ENCODE peak calls at places on chromosome 16, in four cellular contexts. L is stomach, W is sigmoid colon, J is GM12878. G is an unnamed sample.

GRCh38 chr16:15888072-15888976 is at the start of gene CEP20:
- DNase-seq in L (peak), W (peak), J (peak), G (peak)

GRCh38 chr16:61024180-61024900 is 1011.9 kb downstream of the CDH8 start:
- DNase-seq in J (no peak), W (no peak), L (no peak), G (no peak)

GRCh38 chr16:69397821-69398521 is 12.2 kb upstream of the TERF2 start:
- DNase-seq in W (no peak), L (no peak), J (peak), G (no peak)

GRCh38 chr16:2857451-2858244 is at the start of gene PRSS22:
- DNase-seq in L (peak), W (no peak), J (no peak), G (peak)

GRCh38 chr16:27515874-27516353 is 33.8 kb downstream of the GTF3C1 start:
- DNase-seq in L (peak), J (no peak), W (no peak), G (no peak)

GRCh38 chr16:16083421-16084156 is 134.2 kb downstream of the ABCC1 start:
- DNase-seq in W (no peak), L (no peak), J (no peak), G (no peak)

GRCh38 chr16:72978212-72978611 is 69.7 kb downstream of the ZFHX3 start:
- DNase-seq in L (no peak), W (no peak), J (no peak), G (no peak)

GRCh38 chr16:76389126-76389525 is 111.9 kb downstream of the CNTNAP4 start:
- DNase-seq in L (no peak), W (no peak), J (no peak), G (no peak)

GRCh38 chr16:62225675-62226074 is 189.4 kb upstream of the CDH8 start:
- DNase-seq in J (peak), W (no peak), L (peak), G (peak)

GRCh38 chr16:77373726-77374125 is 61.1 kb downstream of the ADAMTS18 start:
- DNase-seq in W (no peak), J (no peak), L (no peak), G (no peak)

GRCh38 chr16:22353188-22353919 is 21.1 kb downstream of the CDR2 start:
- DNase-seq in J (peak), L (no peak), W (no peak), G (peak)

GRCh38 chr16:11725457-11725856 is 17.2 kb downstream of the TXNDC11 start:
- DNase-seq in L (no peak), W (no peak), J (no peak), G (no peak)
- TF ChIP-seq EP300 in L (no peak), W (no peak), J (no peak), G (no peak)

GRCh38 chr16:67280090-67281015 is 1.0 kb downstream of the PLEKHG4 start:
- DNase-seq in L (no peak), J (no peak), W (no peak), G (no peak)

GRCh38 chr16:67279296-67280089 is at the start of gene PLEKHG4:
- DNase-seq in L (peak), W (peak), J (peak), G (peak)

GRCh38 chr16:67277999-67278772 is 1.1 kb upstream of the PLEKHG4 start:
- DNase-seq in J (no peak), W (no peak), L (no peak), G (no peak)

GRCh38 chr16:67277294-67277998 is 1.9 kb upstream of the PLEKHG4 start:
- DNase-seq in W (peak), J (no peak), L (no peak), G (peak)

DNA sequence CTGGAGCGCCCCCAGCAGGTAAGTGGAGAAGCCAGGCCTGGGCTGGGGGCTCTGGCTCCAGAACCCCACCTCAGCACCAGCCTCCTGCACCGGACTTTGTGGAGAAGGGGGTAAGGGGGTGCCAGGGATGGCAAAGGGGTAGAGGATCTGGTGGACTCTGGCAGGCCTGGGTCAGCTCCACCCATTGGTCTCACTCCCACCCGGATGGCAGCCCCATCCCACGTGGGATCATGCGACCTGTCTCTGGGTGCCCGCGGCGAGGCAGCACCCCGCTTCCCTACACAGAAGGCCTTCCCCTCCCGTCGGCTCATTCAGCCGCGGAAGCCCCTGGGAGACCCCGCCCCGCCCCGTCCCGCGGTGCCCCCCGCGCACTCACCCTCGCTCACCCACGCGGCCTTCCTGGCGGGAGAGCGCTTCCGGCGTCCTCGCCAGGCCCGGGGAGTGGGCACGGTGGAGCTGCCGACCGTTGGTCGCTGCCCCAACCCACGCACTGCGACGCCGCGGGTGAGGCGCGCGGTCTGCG is 498 bp upstream of the PLEKHG4 start:
- DNase-seq in J (no peak), L (no peak), W (no peak), G (peak)
- TF ChIP-seq CTCF in J (peak), L (no peak), W (no peak), G (peak)

GRCh38 chr16:31475949-31476304 is 4.0 kb downstream of the TGFB1I1 start:
- DNase-seq in J (no peak), W (no peak), L (peak), G (peak)

GRCh38 chr16:31476305-31477219 is 4.6 kb downstream of the TGFB1I1 start:
- DNase-seq in W (peak), L (peak), J (no peak), G (peak)

GRCh38 chr16:31478956-31479355 is 4.0 kb upstream of the SLC5A2 start:
- DNase-seq in J (no peak), W (no peak), L (no peak), G (no peak)

GRCh38 chr16:31479752-31480151 is 3.2 kb upstream of the SLC5A2 start:
- DNase-seq in W (no peak), L (no peak), J (no peak), G (no peak)

DNA sequence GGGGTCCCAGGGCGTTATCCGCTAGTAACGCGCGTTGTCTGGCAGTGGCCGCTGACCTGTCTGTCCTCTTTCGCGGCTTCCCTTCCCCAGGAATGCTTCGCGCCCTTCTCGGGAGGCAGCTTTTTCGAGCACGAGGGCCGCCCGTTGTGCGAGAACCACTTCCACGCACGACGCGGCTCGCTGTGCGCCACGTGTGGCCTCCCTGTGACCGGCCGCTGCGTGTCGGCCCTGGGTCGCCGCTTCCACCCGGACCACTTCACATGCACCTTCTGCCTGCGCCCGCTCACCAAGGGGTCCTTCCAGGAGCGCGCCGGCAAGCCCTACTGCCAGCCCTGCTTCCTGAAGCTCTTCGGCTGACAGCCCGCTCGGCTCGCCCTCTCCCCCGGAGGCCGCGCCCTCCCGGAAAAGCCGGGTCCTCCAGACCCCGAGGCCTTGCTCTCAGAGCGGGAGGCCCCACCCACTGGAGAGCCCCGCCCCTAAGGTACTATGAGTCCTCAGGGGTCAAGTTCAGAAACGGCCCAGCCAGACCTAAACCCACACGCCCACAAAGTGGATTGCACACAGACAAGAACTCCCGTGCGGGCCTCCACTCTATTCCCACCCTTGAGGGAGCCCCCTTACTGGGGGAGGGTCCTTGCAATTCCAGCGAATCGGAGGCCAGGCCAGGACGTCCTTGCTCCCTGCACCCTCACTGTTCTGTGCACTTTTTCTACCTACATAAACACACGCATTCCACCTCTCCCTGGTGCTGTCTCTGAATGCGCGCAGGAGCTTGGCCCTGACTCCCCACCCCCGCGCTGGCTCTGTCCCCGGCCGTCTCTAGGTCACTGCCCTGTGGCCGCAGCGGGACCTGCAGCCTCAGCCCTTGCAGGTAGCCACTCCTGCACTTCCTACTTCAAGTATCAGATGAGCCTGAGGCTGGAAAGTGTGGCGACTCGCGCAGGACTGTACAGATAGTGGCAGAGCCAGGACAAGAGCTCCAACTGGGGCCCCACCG is 5.4 kb upstream of the SLC5A2 start:
- DNase-seq in W (no peak), L (peak), J (no peak), G (peak)
- TF ChIP-seq POLR2AphosphoS5 in W (no peak), L (no peak), J (no peak), G (no peak)

GRCh38 chr16:84514874-84515835 is 10.7 kb upstream of the MEAK7 start:
- DNase-seq in W (no peak), J (peak), L (peak), G (peak)
- TF ChIP-seq EP300 in W (no peak), J (peak), L (no peak), G (no peak)

GRCh38 chr16:87410958-87411357 is 18.8 kb downstream of the MAP1LC3B start:
- DNase-seq in W (peak), J (no peak), L (no peak), G (no peak)
- TF ChIP-seq CTCF in W (no peak), J (no peak), L (no peak), G (no peak)

GRCh38 chr16:4309102-4309832 is 6.6 kb upstream of the GLIS2 start:
- DNase-seq in J (no peak), W (no peak), L (no peak), G (no peak)

GRCh38 chr16:4307215-4308037 is 8.4 kb upstream of the GLIS2 start:
- DNase-seq in J (peak), L (peak), W (peak), G (peak)

GRCh38 chr16:4309833-4310266 is 6.0 kb upstream of the GLIS2 start:
- DNase-seq in J (no peak), L (peak), W (peak), G (peak)

GRCh38 chr16:4303973-4304372 is 11.9 kb upstream of the GLIS2 start:
- DNase-seq in J (no peak), L (no peak), W (no peak), G (no peak)

GRCh38 chr16:4306439-4307214 is 9.2 kb upstream of the GLIS2 start:
- DNase-seq in W (peak), L (no peak), J (no peak), G (no peak)
- TF ChIP-seq POLR2AphosphoS5 in W (no peak), L (no peak), J (peak), G (no peak)

DNA sequence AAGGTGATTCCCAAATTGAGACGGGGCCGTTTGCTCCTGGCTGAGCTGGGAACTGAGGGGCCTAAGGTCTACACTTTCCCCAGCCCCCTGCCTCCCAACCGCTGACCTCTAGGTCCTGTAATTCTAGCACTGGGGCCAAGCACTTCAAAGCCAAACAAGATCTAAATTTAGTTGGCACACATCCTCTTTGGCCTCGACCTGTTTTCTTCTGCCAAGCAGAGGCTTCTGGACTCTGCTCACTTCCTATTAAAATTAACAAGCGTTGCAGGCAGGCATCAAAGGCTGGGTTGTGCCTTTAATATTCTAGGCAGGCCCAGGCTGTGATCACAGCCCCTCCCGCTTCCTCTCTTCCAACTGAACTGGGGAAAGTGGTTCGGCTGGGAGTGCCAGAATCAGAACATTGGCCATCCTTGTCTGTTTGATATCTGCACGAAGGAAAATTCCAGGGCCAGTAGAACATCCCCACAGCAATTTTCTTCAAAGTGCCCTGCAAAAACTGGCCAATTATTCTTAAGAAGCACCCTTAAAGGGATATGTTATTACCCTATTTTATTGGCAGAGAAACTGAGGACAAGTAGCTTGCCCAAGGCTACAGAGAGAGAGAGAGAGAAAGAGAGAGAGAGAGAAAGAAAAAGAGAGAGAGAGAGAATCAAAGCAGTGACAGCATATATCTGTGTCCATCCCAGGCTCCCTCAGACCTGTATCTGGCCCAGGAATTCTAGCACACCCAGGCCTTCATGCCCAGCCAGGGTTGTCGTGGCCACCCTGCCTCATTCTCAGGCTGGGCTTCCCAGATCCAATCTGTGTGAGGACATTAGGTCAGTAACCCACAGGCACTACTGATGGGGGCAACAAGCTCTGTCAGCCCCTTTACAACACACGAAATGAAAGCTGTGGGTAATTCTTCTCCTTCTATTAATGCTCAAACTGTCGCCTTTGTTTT is 12.8 kb upstream of the MT4 start:
- DNase-seq in W (peak), L (peak), J (no peak), G (peak)
- TF ChIP-seq EP300 in W (no peak), L (no peak), J (no peak), G (no peak)

GRCh38 chr16:9826630-9827029 is 355.6 kb downstream of the GRIN2A start:
- DNase-seq in J (no peak), L (no peak), W (no peak), G (no peak)

GRCh38 chr16:9823510-9823909 is 358.7 kb downstream of the GRIN2A start:
- DNase-seq in W (no peak), J (no peak), L (no peak), G (no peak)

GRCh38 chr16:9824191-9824590 is 358.0 kb downstream of the GRIN2A start:
- DNase-seq in J (no peak), L (no peak), W (no peak), G (no peak)

GRCh38 chr16:9821970-9822369 is 360.3 kb downstream of the GRIN2A start:
- DNase-seq in J (no peak), L (no peak), W (no peak), G (no peak)

GRCh38 chr16:9827062-9827752 is 355.0 kb downstream of the GRIN2A start:
- DNase-seq in J (no peak), L (no peak), W (no peak), G (no peak)
- TF ChIP-seq CTCF in J (no peak), L (no peak), W (no peak), G (no peak)